ENCODE peak calls at places on chromosomes 6 and 20, in seven cellular contexts. F, Y, A, E, I, C and O are unnamed samples.

GRCh38 chr20:20211988-20212518 is 155.9 kb upstream of the INSM1 start:
- DNase-seq in F (no peak), Y (no peak), A (no peak), E (no peak), I (no peak), C (no peak), O (peak)

GRCh38 chr6:340991-341827 is 48.9 kb downstream of the DUSP22 start:
- DNase-seq in F (no peak), Y (no peak), A (no peak), E (no peak), I (no peak), C (no peak), O (no peak)

GRCh38 chr6:37680668-37681067 is 17.0 kb downstream of the MDGA1 start:
- DNase-seq in F (peak), Y (no peak), A (no peak), E (no peak), I (no peak), C (no peak), O (no peak)

GRCh38 chr6:169890049-169890448 is 138.6 kb downstream of the ERMARD start:
- DNase-seq in F (no peak), Y (no peak), A (no peak), E (no peak), I (no peak), C (no peak), O (no peak)

GRCh38 chr6:27786048-27786447 is 126.1 kb downstream of the OR2B2 start:
- DNase-seq in F (no peak), Y (no peak), A (no peak), E (no peak), I (no peak), C (no peak), O (no peak)

GRCh38 chr6:132683543-132683942 is 24.6 kb upstream of the TAAR1 start:
- DNase-seq in F (no peak), Y (no peak), A (no peak), E (no peak), I (no peak), C (no peak), O (no peak)

GRCh38 chr6:106173480-106173879 is 87.3 kb downstream of the PRDM1 start:
- DNase-seq in F (no peak), Y (no peak), A (no peak), E (no peak), I (no peak), C (no peak), O (no peak)

GRCh38 chr6:79030023-79030422 is 48.0 kb downstream of the PHIP start:
- DNase-seq in F (no peak), Y (no peak), A (no peak), E (no peak), I (no peak), C (no peak), O (no peak)

GRCh38 chr6:121759370-121759769 is 323.9 kb downstream of the GJA1 start:
- DNase-seq in F (no peak), Y (no peak), A (no peak), E (no peak), I (no peak), C (no peak), O (no peak)

GRCh38 chr6:34926655-34927054 is 37.6 kb downstream of the ANKS1A start:
- DNase-seq in F (no peak), Y (no peak), A (no peak), E (no peak), I (no peak), C (no peak), O (no peak)

GRCh38 chr20:63223121-63223825 is 7.3 kb upstream of the YTHDF1 start:
- DNase-seq in F (no peak), Y (no peak), A (no peak), E (peak), I (no peak), C (peak), O (peak)

GRCh38 chr6:116206231-116206903 is 47.5 kb downstream of the TSPYL4 start:
- DNase-seq in F (no peak), Y (no peak), A (no peak), E (no peak), I (no peak), C (no peak), O (no peak)

GRCh38 chr6:39143238-39143930 is 28.4 kb upstream of the SAYSD1 start:
- DNase-seq in F (no peak), Y (no peak), A (no peak), E (no peak), I (no peak), C (no peak), O (no peak)

GRCh38 chr6:32973144-32973854 is 4.9 kb downstream of the BRD2 start:
- DNase-seq in F (no peak), Y (peak), A (no peak), E (peak), I (no peak), C (peak), O (no peak)

GRCh38 chr6:1082040-1082935 is 229.6 kb upstream of the FOXQ1 start:
- DNase-seq in F (no peak), Y (no peak), A (no peak), E (no peak), I (no peak), C (no peak), O (no peak)

GRCh38 chr20:2254333-2254732 is 41.5 kb upstream of the TGM3 start:
- DNase-seq in F (no peak), Y (no peak), A (no peak), E (no peak), I (no peak), C (no peak), O (no peak)